ENCODE peak calls at places on chromosomes 3 and 15, in five cellular contexts. T is stimulated activated CD4-positive, alpha-beta T cell treated with anti-CD3 and anti-CD28 coated beads, Interleukin-2, amount 100 ng/mL, for 48 hours; Z is epithelial cell of prostate; P is amniotic stem cell; I is ELR. M is an unnamed sample.

GRCh38 chr3:116276637-116277036 is 168.7 kb downstream of the LSAMP start:
- DNase-seq in T (no peak), Z (no peak), P (no peak), I (no peak), M (no peak)

GRCh38 chr3:4997946-4998345 is 18.7 kb downstream of the BHLHE40 start:
- DNase-seq in T (no peak), Z (no peak), P (no peak), I (no peak), M (no peak)

GRCh38 chr15:60844431-60845174 is 365.7 kb upstream of the ICE2 start:
- DNase-seq in T (no peak), Z (no peak), P (no peak), I (no peak), M (no peak)

GRCh38 chr15:22839046-22839705 is 710 bp downstream of the NIPA2 start:
- DNase-seq in T (no peak), Z (no peak), P (no peak), I (peak), M (no peak)

GRCh38 chr3:70150599-70150998 is 151.1 kb downstream of the SAMMSON start:
- DNase-seq in T (no peak), Z (no peak), P (no peak), I (no peak), M (no peak)

GRCh38 chr3:160346511-160346910 is 52.5 kb downstream of the IFT80 start:
- DNase-seq in T (no peak), Z (no peak), P (no peak), I (no peak), M (no peak)

GRCh38 chr15:71426792-71427191 is 311.5 kb downstream of the THSD4 start:
- DNase-seq in T (no peak), Z (no peak), P (no peak), I (no peak), M (no peak)

GRCh38 chr15:51750942-51751686 is at the start of gene TMOD2:
- DNase-seq in T (peak), Z (no peak), P (no peak), I (peak), M (no peak)

GRCh38 chr3:113536627-113537101 is 4.3 kb downstream of the SIDT1 start:
- DNase-seq in T (no peak), Z (peak), P (no peak), I (peak), M (no peak)

GRCh38 chr3:190444036-190444435 is 5.7 kb downstream of the TMEM207 start:
- DNase-seq in T (no peak), Z (no peak), P (no peak), I (no peak), M (no peak)

GRCh38 chr3:127964053-127964452 is 49.0 kb downstream of the KBTBD12 start:
- DNase-seq in T (no peak), Z (no peak), P (no peak), I (no peak), M (no peak)

GRCh38 chr15:66472176-66472999 is 25.2 kb downstream of the SNAPC5 start:
- DNase-seq in T (peak), Z (no peak), P (no peak), I (no peak), M (no peak)

GRCh38 chr15:58608129-58608590 is 141.3 kb downstream of the ADAM10 start:
- DNase-seq in T (no peak), Z (no peak), P (no peak), I (peak), M (no peak)

GRCh38 chr3:102332934-102333333 is 101.9 kb upstream of the ZPLD1 start:
- DNase-seq in T (no peak), Z (no peak), P (no peak), I (no peak), M (no peak)

GRCh38 chr3:157532529-157533297 is 29.5 kb upstream of the VEPH1 start:
- DNase-seq in T (no peak), Z (peak), P (peak), I (peak), M (peak)

GRCh38 chr3:71446734-71447133 is 136.8 kb downstream of the FOXP1 start:
- DNase-seq in T (no peak), Z (no peak), P (no peak), I (no peak), M (no peak)

GRCh38 chr15:100944237-100944875 is 25.2 kb downstream of the LRRK1 start:
- DNase-seq in T (no peak), Z (no peak), P (no peak), I (no peak), M (no peak)

GRCh38 chr3:197549261-197549885 is 6.4 kb downstream of the BDH1 start:
- DNase-seq in T (no peak), Z (no peak), P (no peak), I (no peak), M (no peak)

GRCh38 chr3:65953301-65953812 is 85.4 kb downstream of the MAGI1 start:
- DNase-seq in T (no peak), Z (peak), P (no peak), I (no peak), M (no peak)

GRCh38 chr15:99168601-99169580 is 64.0 kb downstream of the SYNM start:
- DNase-seq in T (no peak), Z (no peak), P (no peak), I (no peak), M (no peak)

GRCh38 chr15:74621936-74622335 is 6.3 kb downstream of the CLK3 start:
- DNase-seq in T (no peak), Z (no peak), P (no peak), I (no peak), M (no peak)

GRCh38 chr15:80934761-80935221 is 54.8 kb downstream of the MESD start:
- DNase-seq in T (no peak), Z (no peak), P (no peak), I (peak), M (no peak)

GRCh38 chr15:78182821-78183220 is 33.7 kb downstream of the IDH3A start:
- DNase-seq in T (no peak), Z (no peak), P (no peak), I (no peak), M (no peak)

GRCh38 chr3:139574026-139574947 is 34.7 kb upstream of the RBP1 start:
- DNase-seq in T (no peak), Z (no peak), P (no peak), I (no peak), M (no peak)

GRCh38 chr3:30493912-30494311 is 112.5 kb upstream of the TGFBR2 start:
- DNase-seq in T (no peak), Z (no peak), P (peak), I (peak), M (no peak)

GRCh38 chr3:161337311-161337710 is 34.0 kb downstream of the SPTSSB start:
- DNase-seq in T (no peak), Z (no peak), P (no peak), I (no peak), M (no peak)

GRCh38 chr3:64220161-64220560 is 5.1 kb downstream of the PRICKLE2 start:
- DNase-seq in T (no peak), Z (no peak), P (no peak), I (peak), M (no peak)

GRCh38 chr3:136932518-136932917 is 25.3 kb upstream of the IL20RB start:
- DNase-seq in T (no peak), Z (peak), P (no peak), I (peak), M (no peak)

GRCh38 chr15:34341922-34342736 is 807 bp downstream of the NOP10 start:
- DNase-seq in T (no peak), Z (no peak), P (no peak), I (peak), M (no peak)

GRCh38 chr3:47323431-47324277 is 40.9 kb downstream of the KLHL18 start:
- DNase-seq in T (no peak), Z (peak), P (no peak), I (peak), M (peak)

GRCh38 chr3:123546133-123546755 is 38.6 kb downstream of the HACD2 start:
- DNase-seq in T (no peak), Z (no peak), P (no peak), I (peak), M (no peak)

GRCh38 chr3:70550723-70551319 is 238.4 kb upstream of the MDFIC2 start:
- DNase-seq in T (peak), Z (peak), P (no peak), I (peak), M (no peak)

GRCh38 chr15:94040523-94041248 is 190.7 kb upstream of the MCTP2 start:
- DNase-seq in T (no peak), Z (no peak), P (no peak), I (no peak), M (no peak)

GRCh38 chr3:24004171-24004938 is 59.3 kb downstream of the NR1D2 start:
- DNase-seq in T (peak), Z (no peak), P (no peak), I (peak), M (no peak)

GRCh38 chr3:163071684-163072083 is 1575.1 kb downstream of the OTOL1 start:
- DNase-seq in T (no peak), Z (no peak), P (no peak), I (peak), M (no peak)

GRCh38 chr3:39879581-39879980 is 70.2 kb downstream of the MYRIP start:
- DNase-seq in T (no peak), Z (no peak), P (no peak), I (no peak), M (no peak)

GRCh38 chr15:33671456-33671855 is 296.8 kb upstream of the CHRM5 start:
- DNase-seq in T (no peak), Z (no peak), P (no peak), I (no peak), M (no peak)

GRCh38 chr3:45938858-45939257 is 4.4 kb upstream of the CXCR6 start:
- DNase-seq in T (peak), Z (peak), P (peak), I (peak), M (peak)

M was measured in keratinocyte.